ENCODE peak calls at places on chromosomes 5 and 9, in six cellular contexts. One of them, this sample, is unnamed.
A peak's percentile ranks its signal among the peaks of the same experiment; 100 is the strongest.

GRCh38 chr9:106883030-106883429 is 20.1 kb downstream of the ZNF462 start:
- DNase-seq in CD8-positive, alpha-beta T cell: no peak
- DNase-seq in cardiac muscle cell: no peak
- DNase-seq in adrenal gland: no peak
- DNase-seq in PC-3: no peak
- DNase-seq in neural progenitor cell: no peak
- DNase-seq in this sample: no peak

GRCh38 chr5:152247850-152248385 is 157.2 kb downstream of the NMUR2 start:
- DNase-seq in CD8-positive, alpha-beta T cell: no peak
- DNase-seq in cardiac muscle cell: no peak
- DNase-seq in adrenal gland: no peak
- DNase-seq in PC-3: no peak
- DNase-seq in neural progenitor cell: no peak
- DNase-seq in this sample: no peak

GRCh38 chr9:113645224-113645971 is 181.9 kb downstream of the RGS3 start:
- DNase-seq in CD8-positive, alpha-beta T cell: no peak
- DNase-seq in cardiac muscle cell: no peak
- DNase-seq in adrenal gland: no peak
- DNase-seq in PC-3: no peak
- DNase-seq in neural progenitor cell: no peak
- DNase-seq in this sample: peak; percentile 3

GRCh38 chr9:116149844-116150243 is 3.7 kb upstream of the PAPPA start:
- DNase-seq in CD8-positive, alpha-beta T cell: no peak
- DNase-seq in cardiac muscle cell: peak; percentile 59
- DNase-seq in adrenal gland: no peak
- DNase-seq in PC-3: peak; percentile 42
- DNase-seq in neural progenitor cell: peak; percentile 64
- DNase-seq in this sample: peak; percentile 41

GRCh38 chr9:89983411-89983810 is 378.6 kb downstream of the GADD45G start:
- DNase-seq in CD8-positive, alpha-beta T cell: no peak
- DNase-seq in cardiac muscle cell: no peak
- DNase-seq in adrenal gland: no peak
- DNase-seq in PC-3: no peak
- DNase-seq in neural progenitor cell: no peak
- DNase-seq in this sample: no peak

GRCh38 chr9:133210202-133210532 is 1.1 kb upstream of the OBP2B start:
- DNase-seq in CD8-positive, alpha-beta T cell: no peak
- DNase-seq in cardiac muscle cell: no peak
- DNase-seq in adrenal gland: no peak
- DNase-seq in PC-3: peak; percentile 77
- DNase-seq in neural progenitor cell: no peak
- DNase-seq in this sample: peak; percentile 17

GRCh38 chr5:72246239-72246580 is 73.8 kb downstream of the MRPS27 start:
- DNase-seq in CD8-positive, alpha-beta T cell: no peak
- DNase-seq in cardiac muscle cell: peak; percentile 26
- DNase-seq in adrenal gland: no peak
- DNase-seq in PC-3: no peak
- DNase-seq in neural progenitor cell: no peak
- DNase-seq in this sample: no peak

GRCh38 chr9:122931851-122932199 is 513 bp upstream of the ZBTB26 start:
- DNase-seq in CD8-positive, alpha-beta T cell: no peak
- DNase-seq in cardiac muscle cell: no peak
- DNase-seq in adrenal gland: no peak
- DNase-seq in PC-3: no peak
- DNase-seq in neural progenitor cell: no peak
- DNase-seq in this sample: no peak

GRCh38 chr9:97564291-97565175 is 63.1 kb downstream of the TMOD1 start:
- DNase-seq in CD8-positive, alpha-beta T cell: no peak
- DNase-seq in cardiac muscle cell: no peak
- DNase-seq in adrenal gland: peak; percentile 95
- DNase-seq in PC-3: peak; percentile 64
- DNase-seq in neural progenitor cell: peak; percentile 38
- DNase-seq in this sample: peak; percentile 42

GRCh38 chr5:137292461-137293025 is 206.6 kb downstream of the SPOCK1 start:
- DNase-seq in CD8-positive, alpha-beta T cell: no peak
- DNase-seq in cardiac muscle cell: no peak
- DNase-seq in adrenal gland: no peak
- DNase-seq in PC-3: peak; percentile 86
- DNase-seq in neural progenitor cell: no peak
- DNase-seq in this sample: no peak

GRCh38 chr9:121833061-121833460 is 181.6 kb downstream of the DAB2IP start:
- DNase-seq in CD8-positive, alpha-beta T cell: no peak
- DNase-seq in cardiac muscle cell: no peak
- DNase-seq in adrenal gland: no peak
- DNase-seq in PC-3: no peak
- DNase-seq in neural progenitor cell: no peak
- DNase-seq in this sample: no peak

GRCh38 chr9:69637801-69638200 is 34.4 kb downstream of the APBA1 start:
- DNase-seq in CD8-positive, alpha-beta T cell: no peak
- DNase-seq in cardiac muscle cell: no peak
- DNase-seq in adrenal gland: no peak
- DNase-seq in PC-3: peak; percentile 26
- DNase-seq in neural progenitor cell: no peak
- DNase-seq in this sample: no peak

GRCh38 chr9:122347348-122348287 is 23.2 kb upstream of the PTGS1 start:
- DNase-seq in CD8-positive, alpha-beta T cell: no peak
- DNase-seq in cardiac muscle cell: no peak
- DNase-seq in adrenal gland: no peak
- DNase-seq in PC-3: peak; percentile 61
- DNase-seq in neural progenitor cell: no peak
- DNase-seq in this sample: no peak

GRCh38 chr5:73370620-73371583 is 77.7 kb downstream of the FOXD1 start:
- DNase-seq in CD8-positive, alpha-beta T cell: no peak
- DNase-seq in cardiac muscle cell: no peak
- DNase-seq in adrenal gland: no peak
- DNase-seq in PC-3: peak; percentile 95
- DNase-seq in neural progenitor cell: no peak
- DNase-seq in this sample: no peak

GRCh38 chr5:4245511-4245910 is 649.9 kb downstream of the IRX1 start:
- DNase-seq in CD8-positive, alpha-beta T cell: no peak
- DNase-seq in cardiac muscle cell: no peak
- DNase-seq in adrenal gland: no peak
- DNase-seq in PC-3: no peak
- DNase-seq in neural progenitor cell: no peak
- DNase-seq in this sample: no peak

GRCh38 chr5:29379619-29380018 is 1813.9 kb upstream of the CDH6 start:
- DNase-seq in CD8-positive, alpha-beta T cell: no peak
- DNase-seq in cardiac muscle cell: peak; percentile 9
- DNase-seq in adrenal gland: no peak
- DNase-seq in PC-3: no peak
- DNase-seq in neural progenitor cell: no peak
- DNase-seq in this sample: no peak

GRCh38 chr5:68239485-68239884 is 23.9 kb downstream of the PIK3R1 start:
- DNase-seq in CD8-positive, alpha-beta T cell: peak; percentile 69
- DNase-seq in cardiac muscle cell: no peak
- DNase-seq in adrenal gland: peak; percentile 90
- DNase-seq in PC-3: no peak
- DNase-seq in neural progenitor cell: no peak
- DNase-seq in this sample: peak; percentile 55

GRCh38 chr5:154646841-154647759 is 108.1 kb upstream of the LARP1 start:
- DNase-seq in CD8-positive, alpha-beta T cell: peak; percentile 9
- DNase-seq in cardiac muscle cell: no peak
- DNase-seq in adrenal gland: peak; percentile 28
- DNase-seq in PC-3: peak; percentile 38
- DNase-seq in neural progenitor cell: peak; percentile 57
- DNase-seq in this sample: peak; percentile 93

GRCh38 chr9:110153431-110153830 is 54.5 kb downstream of the C9orf152 start:
- DNase-seq in CD8-positive, alpha-beta T cell: no peak
- DNase-seq in cardiac muscle cell: no peak
- DNase-seq in adrenal gland: no peak
- DNase-seq in PC-3: no peak
- DNase-seq in neural progenitor cell: no peak
- DNase-seq in this sample: no peak

GRCh38 chr5:174735498-174736350 is 11.3 kb downstream of the MSX2 start:
- DNase-seq in CD8-positive, alpha-beta T cell: no peak
- DNase-seq in cardiac muscle cell: peak; percentile 70
- DNase-seq in adrenal gland: peak; percentile 26
- DNase-seq in PC-3: peak; percentile 62
- DNase-seq in neural progenitor cell: peak; percentile 88
- DNase-seq in this sample: no peak

GRCh38 chr5:158899201-158899600 is 200.5 kb downstream of the EBF1 start:
- DNase-seq in CD8-positive, alpha-beta T cell: no peak
- DNase-seq in cardiac muscle cell: no peak
- DNase-seq in adrenal gland: no peak
- DNase-seq in PC-3: no peak
- DNase-seq in neural progenitor cell: no peak
- DNase-seq in this sample: no peak

GRCh38 chr9:6955251-6955921 is 197.6 kb downstream of the KDM4C start:
- DNase-seq in CD8-positive, alpha-beta T cell: no peak
- DNase-seq in cardiac muscle cell: peak; percentile 32
- DNase-seq in adrenal gland: peak; percentile 73
- DNase-seq in PC-3: no peak
- DNase-seq in neural progenitor cell: peak; percentile 67
- DNase-seq in this sample: no peak

GRCh38 chr9:113755433-113755832 is 120.7 kb upstream of the ZNF618 start:
- DNase-seq in CD8-positive, alpha-beta T cell: no peak
- DNase-seq in cardiac muscle cell: no peak
- DNase-seq in adrenal gland: no peak
- DNase-seq in PC-3: peak; percentile 5
- DNase-seq in neural progenitor cell: no peak
- DNase-seq in this sample: no peak

GRCh38 chr5:40307076-40307475 is 372.6 kb upstream of the PTGER4 start:
- DNase-seq in CD8-positive, alpha-beta T cell: no peak
- DNase-seq in cardiac muscle cell: no peak
- DNase-seq in adrenal gland: no peak
- DNase-seq in PC-3: no peak
- DNase-seq in neural progenitor cell: no peak
- DNase-seq in this sample: no peak

GRCh38 chr9:89994988-89995613 is 390.3 kb downstream of the GADD45G start:
- DNase-seq in CD8-positive, alpha-beta T cell: no peak
- DNase-seq in cardiac muscle cell: no peak
- DNase-seq in adrenal gland: no peak
- DNase-seq in PC-3: no peak
- DNase-seq in neural progenitor cell: no peak
- DNase-seq in this sample: no peak

GRCh38 chr5:107402881-107403280 is 267.9 kb downstream of the EFNA5 start:
- DNase-seq in CD8-positive, alpha-beta T cell: no peak
- DNase-seq in cardiac muscle cell: no peak
- DNase-seq in adrenal gland: no peak
- DNase-seq in PC-3: no peak
- DNase-seq in neural progenitor cell: no peak
- DNase-seq in this sample: no peak

GRCh38 chr5:9927106-9927505 is 297.0 kb upstream of the TAS2R1 start:
- DNase-seq in CD8-positive, alpha-beta T cell: no peak
- DNase-seq in cardiac muscle cell: no peak
- DNase-seq in adrenal gland: no peak
- DNase-seq in PC-3: peak; percentile 54
- DNase-seq in neural progenitor cell: peak; percentile 45
- DNase-seq in this sample: no peak

GRCh38 chr5:169803077-169803981 is 166.3 kb downstream of the DOCK2 start:
- DNase-seq in CD8-positive, alpha-beta T cell: no peak
- DNase-seq in cardiac muscle cell: no peak
- DNase-seq in adrenal gland: peak; percentile 22
- DNase-seq in PC-3: peak; percentile 33
- DNase-seq in neural progenitor cell: no peak
- DNase-seq in this sample: peak; percentile 56

GRCh38 chr5:178527458-178528307 is 62.5 kb downstream of the COL23A1 start:
- DNase-seq in CD8-positive, alpha-beta T cell: no peak
- DNase-seq in cardiac muscle cell: no peak
- DNase-seq in adrenal gland: no peak
- DNase-seq in PC-3: no peak
- DNase-seq in neural progenitor cell: no peak
- DNase-seq in this sample: no peak

GRCh38 chr5:38250752-38251448 is 7.5 kb upstream of the EGFLAM start:
- DNase-seq in CD8-positive, alpha-beta T cell: no peak
- DNase-seq in cardiac muscle cell: no peak
- DNase-seq in adrenal gland: no peak
- DNase-seq in PC-3: no peak
- DNase-seq in neural progenitor cell: no peak
- DNase-seq in this sample: no peak

GRCh38 chr5:64939772-64940510 is 171.2 kb downstream of the CWC27 start:
- DNase-seq in CD8-positive, alpha-beta T cell: no peak
- DNase-seq in cardiac muscle cell: no peak
- DNase-seq in adrenal gland: no peak
- DNase-seq in PC-3: peak; percentile 53
- DNase-seq in neural progenitor cell: peak; percentile 76
- DNase-seq in this sample: no peak

GRCh38 chr5:68839019-68839552 is 254.7 kb upstream of the SLC30A5 start:
- DNase-seq in CD8-positive, alpha-beta T cell: no peak
- DNase-seq in cardiac muscle cell: no peak
- DNase-seq in adrenal gland: no peak
- DNase-seq in PC-3: peak; percentile 13
- DNase-seq in neural progenitor cell: no peak
- DNase-seq in this sample: peak; percentile 6

GRCh38 chr9:83466877-83467276 is 71.3 kb downstream of the FRMD3 start:
- DNase-seq in CD8-positive, alpha-beta T cell: no peak
- DNase-seq in cardiac muscle cell: no peak
- DNase-seq in adrenal gland: no peak
- DNase-seq in PC-3: no peak
- DNase-seq in neural progenitor cell: no peak
- DNase-seq in this sample: no peak

DNA sequence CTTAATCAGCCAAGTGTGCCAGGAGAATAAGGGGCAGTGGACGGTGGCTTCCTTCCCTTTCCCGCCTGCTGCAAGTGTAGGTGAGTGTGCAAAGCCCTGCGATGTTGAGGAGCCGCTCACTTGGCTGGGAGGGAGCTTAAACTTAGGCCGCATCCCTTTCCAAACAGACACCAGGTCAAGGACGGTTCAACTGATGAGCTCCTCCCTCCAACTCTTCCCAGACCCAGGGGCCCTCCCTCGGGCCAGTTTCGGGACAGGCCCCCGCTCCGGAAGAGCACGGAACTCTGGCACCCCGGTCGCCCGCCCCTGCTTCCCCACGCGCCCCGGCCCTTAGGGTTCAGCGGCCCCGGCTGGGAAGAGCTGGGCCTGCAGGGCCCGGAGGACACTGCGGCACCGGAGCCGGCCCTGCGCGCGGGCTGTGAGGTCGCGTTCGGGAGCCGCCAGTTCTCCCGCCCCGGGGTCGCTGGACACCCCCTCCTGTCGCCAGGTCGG is 481 bp downstream of the MRPL36 start:
- DNase-seq in CD8-positive, alpha-beta T cell: no peak
- DNase-seq in cardiac muscle cell: peak; percentile 42
- DNase-seq in adrenal gland: peak; percentile 47
- DNase-seq in PC-3: no peak
- DNase-seq in neural progenitor cell: peak; percentile 63
- DNase-seq in this sample: peak; percentile 25
- TF ChIP-seq CTCF in CD8-positive, alpha-beta T cell: no peak
- TF ChIP-seq CTCF in cardiac muscle cell: no peak
- TF ChIP-seq CTCF in adrenal gland: no peak
- TF ChIP-seq CTCF in PC-3: no peak
- TF ChIP-seq CTCF in neural progenitor cell: no peak
- TF ChIP-seq CTCF in this sample: no peak

GRCh38 chr5:145811834-145812625 is 23.1 kb downstream of the PRELID2 start:
- DNase-seq in CD8-positive, alpha-beta T cell: no peak
- DNase-seq in cardiac muscle cell: peak; percentile 37
- DNase-seq in adrenal gland: peak; percentile 29
- DNase-seq in PC-3: peak; percentile 12
- DNase-seq in neural progenitor cell: peak; percentile 38
- DNase-seq in this sample: no peak
- TF ChIP-seq CTCF in CD8-positive, alpha-beta T cell: no peak
- TF ChIP-seq CTCF in cardiac muscle cell: peak; percentile 43
- TF ChIP-seq CTCF in adrenal gland: peak; percentile 37
- TF ChIP-seq CTCF in PC-3: peak; percentile 46
- TF ChIP-seq CTCF in neural progenitor cell: peak; percentile 47
- TF ChIP-seq CTCF in this sample: no peak

GRCh38 chr5:28344803-28345433 is 1306.5 kb upstream of the CDH9 start:
- DNase-seq in CD8-positive, alpha-beta T cell: no peak
- DNase-seq in cardiac muscle cell: peak; percentile 78
- DNase-seq in adrenal gland: no peak
- DNase-seq in PC-3: peak; percentile 77
- DNase-seq in neural progenitor cell: peak; percentile 77
- DNase-seq in this sample: no peak
- TF ChIP-seq CTCF in CD8-positive, alpha-beta T cell: no peak
- TF ChIP-seq CTCF in cardiac muscle cell: peak; percentile 48
- TF ChIP-seq CTCF in adrenal gland: peak; percentile 47
- TF ChIP-seq CTCF in PC-3: peak; percentile 89
- TF ChIP-seq CTCF in neural progenitor cell: peak; percentile 85
- TF ChIP-seq CTCF in this sample: peak; percentile 21

GRCh38 chr5:20574576-20574975 is 586.6 kb upstream of the CDH18 start:
- DNase-seq in CD8-positive, alpha-beta T cell: no peak
- DNase-seq in cardiac muscle cell: no peak
- DNase-seq in adrenal gland: no peak
- DNase-seq in PC-3: no peak
- DNase-seq in neural progenitor cell: no peak
- DNase-seq in this sample: no peak
- TF ChIP-seq CTCF in CD8-positive, alpha-beta T cell: no peak
- TF ChIP-seq CTCF in cardiac muscle cell: no peak
- TF ChIP-seq CTCF in adrenal gland: no peak
- TF ChIP-seq CTCF in PC-3: no peak
- TF ChIP-seq CTCF in neural progenitor cell: no peak
- TF ChIP-seq CTCF in this sample: no peak

This sample was measured in body of pancreas.